ENCODE peak calls at places on chromosomes 11 and 22, in eight cellular contexts. Q is heart left ventricle, J is tibial artery, C is testis, K is heart right ventricle, H is transverse colon, D is lung, W is IMR-90. N is an unnamed sample. For H3K27me3 and H3K4me1, the result is how much of the 10 kb centered on the place peaks cover.

GRCh38 chr22:49302530-49302929 is 525.1 kb downstream of the BRD1 start:
- DNase-seq in K (no peak), J (peak), Q (no peak), W (no peak), D (no peak), C (peak), H (no peak), N (no peak)

GRCh38 chr11:128689946-128690745 is 3.7 kb upstream of the FLI1 start:
- DNase-seq in J (no peak), K (peak), C (no peak), D (no peak), W (no peak), Q (peak), H (no peak), N (peak)

GRCh38 chr11:33835143-33835878 is 56.6 kb downstream of the LMO2 start:
- DNase-seq in K (no peak), H (no peak), C (no peak), D (no peak), Q (no peak), J (no peak), W (peak), N (no peak)

GRCh38 chr22:30582788-30583575 is 8.5 kb upstream of the GAL3ST1 start:
- DNase-seq in H (no peak), J (no peak), K (no peak), C (no peak), Q (no peak), D (no peak), W (no peak), N (no peak)

GRCh38 chr11:34064291-34064690 is 12.8 kb downstream of the CAPRIN1 start:
- DNase-seq in W (no peak), J (no peak), C (no peak), K (no peak), H (no peak), D (no peak), Q (no peak), N (no peak)

GRCh38 chr22:50276143-50276542 is 6.0 kb upstream of the MAPK11 start:
- DNase-seq in D (peak), J (peak), K (peak), C (no peak), W (peak), Q (peak), H (peak), N (peak)

GRCh38 chr11:117915219-117915618 is 14.0 kb downstream of the TMPRSS13 start:
- DNase-seq in Q (no peak), D (no peak), C (no peak), H (no peak), K (no peak), J (peak), W (no peak), N (no peak)

GRCh38 chr11:58334708-58335107 is 24.2 kb downstream of the OR5B17 start:
- DNase-seq in Q (no peak), K (no peak), H (no peak), D (no peak), J (no peak), W (peak), C (no peak), N (no peak)

GRCh38 chr11:7251836-7252682 is at the start of gene SYT9:
- DNase-seq in J (peak), H (peak), Q (peak), D (peak), K (peak), C (peak), W (no peak), N (peak)

GRCh38 chr11:93099811-93100210 is 98.0 kb downstream of the SLC36A4 start:
- DNase-seq in H (no peak), C (no peak), J (no peak), D (no peak), W (peak), Q (no peak), K (no peak), N (no peak)

GRCh38 chr22:37680191-37680851 is 4.9 kb downstream of the LGALS1 start:
- DNase-seq in H (no peak), C (no peak), D (no peak), K (no peak), Q (no peak), W (peak), J (no peak), N (no peak)

GRCh38 chr11:76919887-76920746 is 59.4 kb downstream of the ACER3 start:
- DNase-seq in Q (peak), J (peak), H (peak), K (peak), W (peak), C (peak), D (peak), N (peak)

GRCh38 chr11:111719379-111719778 is 46.8 kb downstream of the PPP2R1B start:
- DNase-seq in H (no peak), W (peak), K (no peak), Q (no peak), D (no peak), J (no peak), C (no peak), N (no peak)

GRCh38 chr11:94968334-94968958 is 4.9 kb downstream of the CWC15 start:
- DNase-seq in H (no peak), W (peak), J (no peak), C (no peak), D (no peak), Q (no peak), K (no peak), N (no peak)

GRCh38 chr11:69307871-69308381 is 14.0 kb downstream of the MYEOV start:
- DNase-seq in H (no peak), K (no peak), W (no peak), D (no peak), J (peak), Q (no peak), C (no peak), N (no peak)

GRCh38 chr11:13135385-13136271 is 126.5 kb downstream of the RASSF10 start:
- DNase-seq in K (no peak), Q (no peak), W (peak), J (no peak), D (no peak), H (no peak), C (no peak), N (no peak)

GRCh38 chr22:30934053-30934452 is 34.5 kb downstream of the MORC2 start:
- DNase-seq in C (no peak), Q (no peak), K (no peak), W (no peak), J (no peak), D (no peak), H (no peak), N (no peak)

GRCh38 chr11:33779849-33780528 is 5.7 kb upstream of the FBXO3 start:
- DNase-seq in C (no peak), H (no peak), W (peak), Q (no peak), J (no peak), D (no peak), K (no peak), N (no peak)

GRCh38 chr22:21624120-21624879 is 5.5 kb downstream of the YDJC start:
- DNase-seq in W (peak), C (peak), Q (no peak), D (no peak), H (peak), K (peak), J (no peak), N (peak)

GRCh38 chr11:115918579-115918978 is 414.4 kb upstream of the CADM1 start:
- DNase-seq in H (no peak), J (no peak), W (no peak), C (no peak), Q (no peak), K (no peak), D (no peak), N (no peak)

GRCh38 chr11:11931461-11932055 is 76.9 kb downstream of the DKK3 start:
- DNase-seq in H (no peak), W (peak), D (no peak), K (no peak), C (peak), Q (no peak), J (no peak), N (no peak)

GRCh38 chr22:36056980-36057379 is 28.4 kb upstream of the RBFOX2 start:
- DNase-seq in Q (no peak), C (no peak), D (no peak), W (peak), K (no peak), H (no peak), J (no peak), N (no peak)

GRCh38 chr11:119536801-119537200 is 113.8 kb upstream of the THY1 start:
- DNase-seq in Q (no peak), W (no peak), K (no peak), H (no peak), J (peak), D (no peak), C (no peak), N (no peak)

GRCh38 chr22:20001082-20001638 is 15.5 kb downstream of the ARVCF start:
- DNase-seq in K (peak), Q (peak), W (peak), J (peak), H (no peak), D (no peak), C (no peak), N (no peak)

GRCh38 chr22:19998991-19999820 is 17.4 kb downstream of the ARVCF start:
- DNase-seq in C (no peak), Q (peak), K (peak), J (peak), D (no peak), W (no peak), H (no peak), N (peak)

GRCh38 chr22:20002098-20002497 is 14.5 kb downstream of the ARVCF start:
- DNase-seq in C (no peak), W (no peak), J (peak), K (peak), H (no peak), Q (peak), D (no peak), N (peak)

GRCh38 chr22:19998232-19998951 is 18.2 kb downstream of the ARVCF start:
- DNase-seq in Q (peak), K (peak), W (no peak), H (no peak), C (no peak), J (peak), D (no peak), N (peak)

GRCh38 chr22:20000246-20001081 is 16.2 kb downstream of the ARVCF start:
- DNase-seq in D (no peak), J (peak), Q (peak), K (peak), H (no peak), C (no peak), W (no peak), N (peak)
- H3K27me3 ChIP-seq in D (under half), J (under half), Q (under half), K (under half), H (under half), C (under half), W (under half), N (under half)

GRCh38 chr11:123292647-123293046 is 97.6 kb upstream of the CLMP start:
- DNase-seq in C (no peak), J (no peak), W (no peak), Q (no peak), K (no peak), H (no peak), D (no peak), N (no peak)
- TF ChIP-seq CTCF in C (no peak), J (no peak), W (no peak), Q (no peak), K (no peak), H (no peak), D (no peak), N (no peak)

GRCh38 chr11:8720868-8721739 is 38.5 kb downstream of the RPL27A start:
- DNase-seq in Q (no peak), K (no peak), D (peak), H (peak), C (no peak), W (no peak), J (no peak), N (no peak)

GRCh38 chr11:8719260-8720190 is 36.9 kb downstream of the RPL27A start:
- DNase-seq in W (peak), H (peak), D (no peak), Q (no peak), C (no peak), J (peak), K (peak), N (peak)

GRCh38 chr11:8722156-8722555 is 39.6 kb downstream of the RPL27A start:
- DNase-seq in C (no peak), J (no peak), W (peak), H (no peak), D (no peak), Q (no peak), K (no peak), N (no peak)

GRCh38 chr11:8721740-8722139 is 39.1 kb downstream of the RPL27A start:
- DNase-seq in D (no peak), J (no peak), Q (no peak), W (no peak), H (peak), K (no peak), C (no peak), N (no peak)

DNA sequence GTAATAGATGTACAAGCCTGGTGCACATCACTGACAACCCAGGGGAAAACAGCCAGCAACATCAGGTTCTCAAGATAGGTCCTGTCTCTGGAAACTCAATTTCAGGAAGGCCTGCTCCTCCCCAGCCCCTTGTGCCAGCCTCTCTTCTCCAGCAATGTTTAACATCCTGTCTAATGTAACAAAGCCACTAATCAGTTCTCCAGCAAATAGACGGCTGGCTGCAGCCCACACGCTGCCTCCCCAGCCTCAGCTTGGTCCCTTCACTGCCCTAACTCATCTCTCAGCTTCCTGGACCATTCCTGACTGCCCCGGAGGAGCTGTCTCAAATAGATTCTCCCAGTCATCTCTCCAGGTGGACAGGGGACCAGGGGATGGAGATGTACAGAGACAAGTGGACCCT is 37.8 kb downstream of the RPL27A start:
- DNase-seq in J (no peak), C (peak), H (no peak), K (no peak), D (no peak), Q (no peak), W (peak), N (no peak)
- H3K4me1 ChIP-seq in J (half or more), C (half or more), H (half or more), K (half or more), D (under half), Q (half or more), W (half or more), N (half or more)

DNA sequence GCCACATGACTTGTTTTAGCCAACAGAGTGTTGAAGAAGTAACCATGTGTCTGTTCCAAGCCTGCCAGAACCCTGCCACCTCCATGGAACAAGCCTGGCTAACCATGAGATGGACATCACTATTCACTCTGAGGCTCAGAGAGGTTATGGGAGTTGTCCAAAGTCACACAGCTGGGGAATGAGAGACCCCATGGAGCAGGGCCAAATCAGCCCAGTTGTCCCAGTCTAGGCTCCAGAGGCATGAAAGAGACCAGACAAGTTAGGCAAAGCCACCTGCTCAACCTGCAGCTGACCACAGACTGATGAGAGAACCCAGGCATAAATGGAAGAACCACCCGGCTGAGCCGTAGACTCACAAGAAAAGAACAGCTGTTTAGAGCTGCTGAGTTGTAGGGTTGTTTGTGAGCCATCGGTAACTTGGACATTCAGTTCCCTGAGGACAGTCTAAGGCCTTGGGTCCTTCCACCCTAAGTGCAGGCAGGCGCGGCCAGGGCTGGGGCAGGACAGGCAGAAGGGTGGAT is 74.7 kb upstream of the PHF21B start:
- DNase-seq in Q (no peak), H (no peak), K (no peak), W (no peak), D (no peak), C (no peak), J (no peak), N (no peak)
- H3K27me3 ChIP-seq in Q (under half), H (under half), K (under half), W (under half), D (under half), C (under half), J (under half), N (under half)

DNA sequence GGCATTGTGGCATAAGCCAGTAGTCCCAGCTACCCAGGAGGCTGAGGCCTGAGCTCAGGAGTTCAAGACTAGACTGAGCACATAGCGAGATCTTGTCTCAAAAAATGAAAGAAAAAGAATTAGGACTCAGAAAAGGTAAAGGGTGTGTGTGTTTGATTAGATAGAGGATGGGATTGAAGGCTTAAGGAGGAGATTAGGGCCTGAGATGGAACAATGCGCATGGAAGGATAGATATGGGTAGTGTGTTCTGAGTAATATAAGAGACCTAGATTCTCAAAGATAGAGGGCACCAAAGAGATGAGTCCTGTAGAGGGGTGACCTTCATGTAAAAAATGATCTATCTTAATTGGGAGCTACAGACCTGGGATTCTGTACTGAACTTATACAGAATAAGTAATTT is 17.3 kb upstream of the RAB30 start:
- DNase-seq in J (no peak), Q (no peak), C (no peak), K (no peak), H (no peak), W (no peak), D (no peak), N (no peak)
- TF ChIP-seq CTCF in J (no peak), Q (no peak), C (no peak), K (no peak), H (no peak), W (no peak), D (no peak), N (no peak)